ENCODE peak calls at places on chromosomes 1 and 21, in eight cellular contexts. One of them, this sample, is unnamed.

GRCh38 chr21:45087022-45087823 is 12.8 kb downstream of the ADARB1 start:
- DNase-seq in AG04450: no peak
- DNase-seq in activated B cell treated with CpG ODN at 0.5 μM for 24 hours: no peak
- DNase-seq in psoas muscle: no peak
- DNase-seq in AG09319: no peak
- DNase-seq in GM06990: no peak
- DNase-seq in omental fat pad: no peak
- DNase-seq in glutamatergic neuron: no peak
- DNase-seq in this sample: no peak

GRCh38 chr1:61056674-61057439 is 25.5 kb upstream of the NFIA start:
- DNase-seq in AG09319: no peak
- DNase-seq in psoas muscle: peak; percentile 62
- DNase-seq in GM06990: no peak
- DNase-seq in AG04450: no peak
- DNase-seq in glutamatergic neuron: peak; percentile 40
- DNase-seq in activated B cell treated with CpG ODN at 0.5 μM for 24 hours: no peak
- DNase-seq in omental fat pad: no peak
- DNase-seq in this sample: peak; percentile 34

GRCh38 chr21:34890724-34891609 is 158.1 kb downstream of the RUNX1 start:
- DNase-seq in psoas muscle: peak; percentile 29
- DNase-seq in activated B cell treated with CpG ODN at 0.5 μM for 24 hours: peak; percentile 34
- DNase-seq in GM06990: no peak
- DNase-seq in AG04450: no peak
- DNase-seq in omental fat pad: no peak
- DNase-seq in AG09319: no peak
- DNase-seq in glutamatergic neuron: no peak
- DNase-seq in this sample: no peak

GRCh38 chr1:151060241-151061011 is at the start of gene MLLT11:
- DNase-seq in GM06990: peak; percentile 30
- DNase-seq in psoas muscle: peak; percentile 27
- DNase-seq in activated B cell treated with CpG ODN at 0.5 μM for 24 hours: no peak
- DNase-seq in omental fat pad: no peak
- DNase-seq in glutamatergic neuron: peak; percentile 88
- DNase-seq in AG09319: no peak
- DNase-seq in AG04450: no peak
- DNase-seq in this sample: peak; percentile 92

GRCh38 chr1:111769517-111770146 is 13.9 kb downstream of the DDX20 start:
- DNase-seq in omental fat pad: no peak
- DNase-seq in AG09319: peak; percentile 43
- DNase-seq in activated B cell treated with CpG ODN at 0.5 μM for 24 hours: no peak
- DNase-seq in glutamatergic neuron: no peak
- DNase-seq in psoas muscle: no peak
- DNase-seq in AG04450: peak; percentile 41
- DNase-seq in GM06990: no peak
- DNase-seq in this sample: peak; percentile 52

GRCh38 chr1:201649776-201650607 is 111.1 kb downstream of the NAV1 start:
- DNase-seq in psoas muscle: peak; percentile 76
- DNase-seq in glutamatergic neuron: peak; percentile 87
- DNase-seq in omental fat pad: peak; percentile 44
- DNase-seq in AG09319: peak; percentile 65
- DNase-seq in GM06990: no peak
- DNase-seq in AG04450: no peak
- DNase-seq in activated B cell treated with CpG ODN at 0.5 μM for 24 hours: no peak
- DNase-seq in this sample: peak; percentile 79

GRCh38 chr1:226571901-226572300 is 23.3 kb downstream of the STUM start:
- DNase-seq in glutamatergic neuron: no peak
- DNase-seq in AG09319: no peak
- DNase-seq in AG04450: no peak
- DNase-seq in omental fat pad: no peak
- DNase-seq in GM06990: no peak
- DNase-seq in psoas muscle: no peak
- DNase-seq in activated B cell treated with CpG ODN at 0.5 μM for 24 hours: no peak
- DNase-seq in this sample: no peak

GRCh38 chr1:202200112-202200548 is 6.5 kb downstream of the LGR6 start:
- DNase-seq in psoas muscle: no peak
- DNase-seq in omental fat pad: no peak
- DNase-seq in GM06990: no peak
- DNase-seq in AG04450: no peak
- DNase-seq in AG09319: no peak
- DNase-seq in glutamatergic neuron: no peak
- DNase-seq in activated B cell treated with CpG ODN at 0.5 μM for 24 hours: no peak
- DNase-seq in this sample: peak; percentile 53

GRCh38 chr1:23278717-23279116 is 61.4 kb upstream of the HTR1D start:
- DNase-seq in glutamatergic neuron: no peak
- DNase-seq in AG04450: no peak
- DNase-seq in GM06990: no peak
- DNase-seq in omental fat pad: no peak
- DNase-seq in activated B cell treated with CpG ODN at 0.5 μM for 24 hours: no peak
- DNase-seq in psoas muscle: no peak
- DNase-seq in AG09319: no peak
- DNase-seq in this sample: no peak

GRCh38 chr21:18608226-18608625 is 204.6 kb upstream of the TMPRSS15 start:
- DNase-seq in GM06990: no peak
- DNase-seq in psoas muscle: no peak
- DNase-seq in omental fat pad: no peak
- DNase-seq in AG04450: no peak
- DNase-seq in glutamatergic neuron: no peak
- DNase-seq in activated B cell treated with CpG ODN at 0.5 μM for 24 hours: no peak
- DNase-seq in AG09319: no peak
- DNase-seq in this sample: no peak

GRCh38 chr1:24849653-24850295 is 80.3 kb downstream of the RUNX3 start:
- DNase-seq in GM06990: no peak
- DNase-seq in AG09319: no peak
- DNase-seq in activated B cell treated with CpG ODN at 0.5 μM for 24 hours: no peak
- DNase-seq in AG04450: no peak
- DNase-seq in omental fat pad: no peak
- DNase-seq in psoas muscle: no peak
- DNase-seq in glutamatergic neuron: no peak
- DNase-seq in this sample: peak; percentile 19

GRCh38 chr1:202750761-202751160 is 40.5 kb upstream of the SYT2 start:
- DNase-seq in AG04450: no peak
- DNase-seq in AG09319: no peak
- DNase-seq in activated B cell treated with CpG ODN at 0.5 μM for 24 hours: no peak
- DNase-seq in omental fat pad: no peak
- DNase-seq in GM06990: no peak
- DNase-seq in psoas muscle: no peak
- DNase-seq in glutamatergic neuron: no peak
- DNase-seq in this sample: no peak

GRCh38 chr1:50973255-50973654 is 3.2 kb downstream of the CDKN2C start:
- DNase-seq in AG04450: no peak
- DNase-seq in psoas muscle: no peak
- DNase-seq in GM06990: no peak
- DNase-seq in AG09319: no peak
- DNase-seq in omental fat pad: no peak
- DNase-seq in glutamatergic neuron: no peak
- DNase-seq in activated B cell treated with CpG ODN at 0.5 μM for 24 hours: no peak
- DNase-seq in this sample: no peak

GRCh38 chr1:230507671-230508407 is 81.7 kb upstream of the PGBD5 start:
- DNase-seq in GM06990: no peak
- DNase-seq in AG04450: no peak
- DNase-seq in omental fat pad: no peak
- DNase-seq in psoas muscle: peak; percentile 25
- DNase-seq in AG09319: no peak
- DNase-seq in activated B cell treated with CpG ODN at 0.5 μM for 24 hours: no peak
- DNase-seq in glutamatergic neuron: no peak
- DNase-seq in this sample: no peak

GRCh38 chr1:226738995-226739695 is at the start of gene ITPKB:
- DNase-seq in omental fat pad: no peak
- DNase-seq in AG04450: peak; percentile 38
- DNase-seq in psoas muscle: peak; percentile 36
- DNase-seq in GM06990: peak; percentile 68
- DNase-seq in activated B cell treated with CpG ODN at 0.5 μM for 24 hours: peak; percentile 43
- DNase-seq in AG09319: no peak
- DNase-seq in glutamatergic neuron: no peak
- DNase-seq in this sample: no peak

GRCh38 chr1:212908971-212909370 is 41.4 kb upstream of the VASH2 start:
- DNase-seq in psoas muscle: no peak
- DNase-seq in GM06990: no peak
- DNase-seq in AG09319: no peak
- DNase-seq in omental fat pad: no peak
- DNase-seq in glutamatergic neuron: no peak
- DNase-seq in AG04450: no peak
- DNase-seq in activated B cell treated with CpG ODN at 0.5 μM for 24 hours: no peak
- DNase-seq in this sample: no peak

GRCh38 chr1:61674221-61674620 is 50.7 kb downstream of the TM2D1 start:
- DNase-seq in AG04450: peak; percentile 10
- DNase-seq in glutamatergic neuron: no peak
- DNase-seq in omental fat pad: no peak
- DNase-seq in psoas muscle: no peak
- DNase-seq in AG09319: no peak
- DNase-seq in activated B cell treated with CpG ODN at 0.5 μM for 24 hours: no peak
- DNase-seq in GM06990: no peak
- DNase-seq in this sample: no peak

DNA sequence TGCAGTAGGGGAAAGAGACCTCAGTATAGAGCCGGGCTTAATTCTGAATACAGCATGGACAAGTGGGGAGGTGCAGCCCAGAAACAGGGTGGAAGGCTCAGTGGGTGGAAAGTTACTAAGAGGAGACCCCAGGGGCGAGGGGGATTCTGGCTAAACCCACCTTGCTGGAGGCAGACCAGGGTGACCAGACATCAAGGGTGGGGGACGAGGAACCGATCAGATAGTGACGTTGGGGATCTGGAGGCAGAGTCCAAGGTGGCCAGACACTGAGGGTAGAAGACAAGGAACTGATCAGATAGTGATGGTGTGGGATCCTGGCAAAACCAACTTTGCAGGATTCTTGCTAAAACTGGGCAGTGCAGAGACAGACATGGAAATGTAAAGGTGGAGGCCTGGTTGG is 36.8 kb downstream of the B3GALT5 start:
- DNase-seq in psoas muscle: no peak
- DNase-seq in activated B cell treated with CpG ODN at 0.5 μM for 24 hours: no peak
- DNase-seq in omental fat pad: no peak
- DNase-seq in GM06990: no peak
- DNase-seq in AG04450: no peak
- DNase-seq in AG09319: no peak
- DNase-seq in glutamatergic neuron: no peak
- DNase-seq in this sample: no peak
- TF ChIP-seq CTCF in psoas muscle: no peak
- TF ChIP-seq CTCF in activated B cell treated with CpG ODN at 0.5 μM for 24 hours: no peak
- TF ChIP-seq CTCF in omental fat pad: no peak
- TF ChIP-seq CTCF in GM06990: no peak
- TF ChIP-seq CTCF in AG04450: no peak
- TF ChIP-seq CTCF in AG09319: no peak
- TF ChIP-seq CTCF in glutamatergic neuron: no peak
- TF ChIP-seq CTCF in this sample: no peak

DNA sequence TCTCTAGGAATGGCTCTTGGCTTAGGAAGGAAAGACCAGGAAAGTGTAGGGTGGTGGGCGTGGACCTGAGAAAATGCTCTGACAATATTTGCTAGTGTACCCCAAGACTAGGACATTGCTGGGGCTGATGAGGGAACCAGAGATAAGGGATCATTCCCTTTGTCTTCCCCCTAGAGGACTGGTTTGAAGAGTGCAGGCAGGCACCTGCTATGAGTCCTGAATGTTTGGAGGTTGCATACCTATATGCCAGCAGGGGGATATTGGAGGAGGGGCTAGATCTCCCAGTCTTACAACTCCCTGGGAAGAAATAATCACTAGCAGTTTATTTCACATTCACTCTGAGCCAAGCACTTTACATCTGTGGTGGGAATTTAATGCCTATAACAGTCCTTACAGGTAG is 6.0 kb upstream of the BCL10 start:
- DNase-seq in AG04450: no peak
- DNase-seq in AG09319: no peak
- DNase-seq in activated B cell treated with CpG ODN at 0.5 μM for 24 hours: no peak
- DNase-seq in GM06990: no peak
- DNase-seq in omental fat pad: no peak
- DNase-seq in glutamatergic neuron: no peak
- DNase-seq in psoas muscle: no peak
- DNase-seq in this sample: no peak
- TF ChIP-seq CTCF in AG04450: peak; percentile 29
- TF ChIP-seq CTCF in AG09319: no peak
- TF ChIP-seq CTCF in activated B cell treated with CpG ODN at 0.5 μM for 24 hours: no peak
- TF ChIP-seq CTCF in GM06990: no peak
- TF ChIP-seq CTCF in omental fat pad: no peak
- TF ChIP-seq CTCF in glutamatergic neuron: no peak
- TF ChIP-seq CTCF in psoas muscle: no peak
- TF ChIP-seq CTCF in this sample: no peak

GRCh38 chr1:214396319-214396718 is 115.4 kb downstream of the SMYD2 start:
- DNase-seq in activated B cell treated with CpG ODN at 0.5 μM for 24 hours: no peak
- DNase-seq in GM06990: no peak
- DNase-seq in omental fat pad: no peak
- DNase-seq in AG09319: peak; percentile 44
- DNase-seq in AG04450: no peak
- DNase-seq in glutamatergic neuron: no peak
- DNase-seq in psoas muscle: no peak
- DNase-seq in this sample: no peak

GRCh38 chr1:214397497-214397896 is 116.5 kb downstream of the SMYD2 start:
- DNase-seq in AG09319: no peak
- DNase-seq in omental fat pad: no peak
- DNase-seq in AG04450: no peak
- DNase-seq in activated B cell treated with CpG ODN at 0.5 μM for 24 hours: no peak
- DNase-seq in GM06990: no peak
- DNase-seq in psoas muscle: no peak
- DNase-seq in glutamatergic neuron: no peak
- DNase-seq in this sample: no peak

GRCh38 chr1:214401666-214402065 is 120.7 kb downstream of the SMYD2 start:
- DNase-seq in AG04450: no peak
- DNase-seq in psoas muscle: no peak
- DNase-seq in omental fat pad: no peak
- DNase-seq in activated B cell treated with CpG ODN at 0.5 μM for 24 hours: no peak
- DNase-seq in glutamatergic neuron: no peak
- DNase-seq in GM06990: no peak
- DNase-seq in AG09319: no peak
- DNase-seq in this sample: no peak

GRCh38 chr1:214400136-214400535 is 119.2 kb downstream of the SMYD2 start:
- DNase-seq in glutamatergic neuron: no peak
- DNase-seq in AG09319: no peak
- DNase-seq in GM06990: no peak
- DNase-seq in AG04450: no peak
- DNase-seq in omental fat pad: no peak
- DNase-seq in activated B cell treated with CpG ODN at 0.5 μM for 24 hours: no peak
- DNase-seq in psoas muscle: no peak
- DNase-seq in this sample: no peak

DNA sequence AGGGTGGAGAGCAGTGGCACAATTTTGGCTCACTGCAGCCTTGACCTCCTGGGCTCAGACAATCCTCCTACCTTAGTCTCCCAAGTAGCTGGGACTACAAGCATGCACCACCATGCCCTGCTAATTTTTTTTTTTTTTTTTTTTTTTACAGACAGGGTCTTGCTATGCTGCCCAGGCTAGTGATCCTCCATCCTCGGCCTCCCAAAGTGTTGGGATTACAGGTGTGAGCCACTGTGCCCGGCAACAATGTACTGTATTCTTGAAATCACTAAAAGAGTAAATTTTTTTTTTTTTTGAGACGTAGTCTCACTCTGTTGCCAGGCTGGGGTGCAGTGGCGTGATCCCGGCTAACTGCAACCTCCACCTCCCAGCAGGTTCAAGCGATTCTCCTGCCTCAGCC is 117.5 kb downstream of the SMYD2 start:
- DNase-seq in psoas muscle: no peak
- DNase-seq in GM06990: no peak
- DNase-seq in glutamatergic neuron: no peak
- DNase-seq in AG04450: no peak
- DNase-seq in AG09319: no peak
- DNase-seq in activated B cell treated with CpG ODN at 0.5 μM for 24 hours: no peak
- DNase-seq in omental fat pad: no peak
- DNase-seq in this sample: no peak
- TF ChIP-seq CTCF in psoas muscle: no peak
- TF ChIP-seq CTCF in GM06990: no peak
- TF ChIP-seq CTCF in glutamatergic neuron: no peak
- TF ChIP-seq CTCF in AG04450: no peak
- TF ChIP-seq CTCF in AG09319: no peak
- TF ChIP-seq CTCF in activated B cell treated with CpG ODN at 0.5 μM for 24 hours: no peak
- TF ChIP-seq CTCF in omental fat pad: no peak
- TF ChIP-seq CTCF in this sample: no peak

GRCh38 chr1:4422496-4423289 is 231.7 kb upstream of the AJAP1 start:
- DNase-seq in omental fat pad: no peak
- DNase-seq in activated B cell treated with CpG ODN at 0.5 μM for 24 hours: no peak
- DNase-seq in glutamatergic neuron: no peak
- DNase-seq in psoas muscle: no peak
- DNase-seq in AG09319: no peak
- DNase-seq in AG04450: no peak
- DNase-seq in GM06990: no peak
- DNase-seq in this sample: no peak
- TF ChIP-seq CTCF in omental fat pad: no peak
- TF ChIP-seq CTCF in activated B cell treated with CpG ODN at 0.5 μM for 24 hours: no peak
- TF ChIP-seq CTCF in glutamatergic neuron: no peak
- TF ChIP-seq CTCF in psoas muscle: no peak
- TF ChIP-seq CTCF in AG09319: no peak
- TF ChIP-seq CTCF in AG04450: no peak
- TF ChIP-seq CTCF in GM06990: no peak
- TF ChIP-seq CTCF in this sample: no peak